ENCODE peak calls at places on chromosome 9, in eight cellular contexts. One of them, this sample, is unnamed.

GRCh38 chr9:74570879-74571512 is 73.9 kb downstream of the RORB start:
- DNase-seq in A549: peak
- DNase-seq in esophagus muscularis mucosa: no peak
- DNase-seq in tibial nerve: no peak
- DNase-seq in ovary: no peak
- DNase-seq in SK-N-SH: peak
- DNase-seq in stomach: no peak
- DNase-seq in HepG2: peak
- DNase-seq in this sample: no peak

GRCh38 chr9:72911816-72912215 is 41.0 kb downstream of the ALDH1A1 start:
- DNase-seq in A549: peak
- DNase-seq in esophagus muscularis mucosa: no peak
- DNase-seq in tibial nerve: no peak
- DNase-seq in ovary: no peak
- DNase-seq in SK-N-SH: no peak
- DNase-seq in stomach: no peak
- DNase-seq in HepG2: no peak
- DNase-seq in this sample: no peak

GRCh38 chr9:31136524-31136923 is 1247.9 kb upstream of the ACO1 start:
- DNase-seq in A549: no peak
- DNase-seq in esophagus muscularis mucosa: no peak
- DNase-seq in tibial nerve: no peak
- DNase-seq in ovary: no peak
- DNase-seq in SK-N-SH: no peak
- DNase-seq in stomach: no peak
- DNase-seq in HepG2: no peak
- DNase-seq in this sample: no peak

GRCh38 chr9:110864011-110864410 is 174.3 kb downstream of the LPAR1 start:
- DNase-seq in A549: no peak
- DNase-seq in esophagus muscularis mucosa: no peak
- DNase-seq in tibial nerve: no peak
- DNase-seq in ovary: no peak
- DNase-seq in SK-N-SH: no peak
- DNase-seq in stomach: no peak
- DNase-seq in HepG2: no peak
- DNase-seq in this sample: no peak

GRCh38 chr9:104494808-104495207 is 9.3 kb upstream of the OR13F1 start:
- DNase-seq in A549: peak
- DNase-seq in esophagus muscularis mucosa: no peak
- DNase-seq in tibial nerve: no peak
- DNase-seq in ovary: no peak
- DNase-seq in SK-N-SH: peak
- DNase-seq in stomach: no peak
- DNase-seq in HepG2: no peak
- DNase-seq in this sample: no peak

GRCh38 chr9:81032030-81032572 is 657.2 kb downstream of the TLE1 start:
- DNase-seq in A549: peak
- DNase-seq in esophagus muscularis mucosa: no peak
- DNase-seq in tibial nerve: no peak
- DNase-seq in ovary: no peak
- DNase-seq in SK-N-SH: no peak
- DNase-seq in stomach: no peak
- DNase-seq in HepG2: peak
- DNase-seq in this sample: no peak

GRCh38 chr9:109683521-109683920 is 96.5 kb upstream of the PALM2AKAP2 start:
- DNase-seq in A549: no peak
- DNase-seq in esophagus muscularis mucosa: no peak
- DNase-seq in tibial nerve: no peak
- DNase-seq in ovary: no peak
- DNase-seq in SK-N-SH: no peak
- DNase-seq in stomach: no peak
- DNase-seq in HepG2: no peak
- DNase-seq in this sample: no peak

GRCh38 chr9:108477538-108478006 is 378.2 kb downstream of the ACTL7B start:
- DNase-seq in A549: peak
- DNase-seq in esophagus muscularis mucosa: no peak
- DNase-seq in tibial nerve: no peak
- DNase-seq in ovary: no peak
- DNase-seq in SK-N-SH: no peak
- DNase-seq in stomach: no peak
- DNase-seq in HepG2: peak
- DNase-seq in this sample: peak

GRCh38 chr9:121750715-121751623 is 99.5 kb downstream of the DAB2IP start:
- DNase-seq in A549: no peak
- DNase-seq in esophagus muscularis mucosa: no peak
- DNase-seq in tibial nerve: no peak
- DNase-seq in ovary: no peak
- DNase-seq in SK-N-SH: peak
- DNase-seq in stomach: peak
- DNase-seq in HepG2: peak
- DNase-seq in this sample: no peak

GRCh38 chr9:13804532-13804931 is 509.4 kb downstream of the NFIB start:
- DNase-seq in A549: no peak
- DNase-seq in esophagus muscularis mucosa: peak
- DNase-seq in tibial nerve: no peak
- DNase-seq in ovary: no peak
- DNase-seq in SK-N-SH: no peak
- DNase-seq in stomach: no peak
- DNase-seq in HepG2: no peak
- DNase-seq in this sample: no peak

GRCh38 chr9:111633389-111633736 is 2.2 kb downstream of the DNAJC25 start:
- DNase-seq in A549: no peak
- DNase-seq in esophagus muscularis mucosa: no peak
- DNase-seq in tibial nerve: no peak
- DNase-seq in ovary: no peak
- DNase-seq in SK-N-SH: no peak
- DNase-seq in stomach: no peak
- DNase-seq in HepG2: no peak
- DNase-seq in this sample: no peak

GRCh38 chr9:108617661-108618060 is 238.1 kb downstream of the ACTL7B start:
- DNase-seq in A549: no peak
- DNase-seq in esophagus muscularis mucosa: no peak
- DNase-seq in tibial nerve: no peak
- DNase-seq in ovary: no peak
- DNase-seq in SK-N-SH: no peak
- DNase-seq in stomach: no peak
- DNase-seq in HepG2: no peak
- DNase-seq in this sample: no peak

GRCh38 chr9:20729545-20729944 is 45.5 kb downstream of the FOCAD start:
- DNase-seq in A549: no peak
- DNase-seq in esophagus muscularis mucosa: no peak
- DNase-seq in tibial nerve: no peak
- DNase-seq in ovary: no peak
- DNase-seq in SK-N-SH: no peak
- DNase-seq in stomach: no peak
- DNase-seq in HepG2: no peak
- DNase-seq in this sample: no peak

GRCh38 chr9:2857564-2858198 is 13.8 kb upstream of the PUM3 start:
- DNase-seq in A549: peak
- DNase-seq in esophagus muscularis mucosa: peak
- DNase-seq in tibial nerve: peak
- DNase-seq in ovary: peak
- DNase-seq in SK-N-SH: peak
- DNase-seq in stomach: peak
- DNase-seq in HepG2: peak
- DNase-seq in this sample: peak

GRCh38 chr9:18739641-18740318 is 265.8 kb downstream of the ADAMTSL1 start:
- DNase-seq in A549: no peak
- DNase-seq in esophagus muscularis mucosa: no peak
- DNase-seq in tibial nerve: no peak
- DNase-seq in ovary: no peak
- DNase-seq in SK-N-SH: no peak
- DNase-seq in stomach: no peak
- DNase-seq in HepG2: no peak
- DNase-seq in this sample: no peak

GRCh38 chr9:88757406-88758010 is 222.5 kb downstream of the NXNL2 start:
- DNase-seq in A549: no peak
- DNase-seq in esophagus muscularis mucosa: peak
- DNase-seq in tibial nerve: no peak
- DNase-seq in ovary: no peak
- DNase-seq in SK-N-SH: peak
- DNase-seq in stomach: no peak
- DNase-seq in HepG2: no peak
- DNase-seq in this sample: no peak

GRCh38 chr9:80485420-80485819 is 913.7 kb downstream of the TLE4 start:
- DNase-seq in A549: no peak
- DNase-seq in esophagus muscularis mucosa: no peak
- DNase-seq in tibial nerve: no peak
- DNase-seq in ovary: no peak
- DNase-seq in SK-N-SH: no peak
- DNase-seq in stomach: no peak
- DNase-seq in HepG2: no peak
- DNase-seq in this sample: no peak

GRCh38 chr9:110919609-110920008 is 118.7 kb downstream of the LPAR1 start:
- DNase-seq in A549: peak
- DNase-seq in esophagus muscularis mucosa: peak
- DNase-seq in tibial nerve: no peak
- DNase-seq in ovary: no peak
- DNase-seq in SK-N-SH: no peak
- DNase-seq in stomach: no peak
- DNase-seq in HepG2: no peak
- DNase-seq in this sample: no peak

GRCh38 chr9:106228861-106229260 is 534.5 kb downstream of the TMEM38B start:
- DNase-seq in A549: no peak
- DNase-seq in esophagus muscularis mucosa: no peak
- DNase-seq in tibial nerve: no peak
- DNase-seq in ovary: no peak
- DNase-seq in SK-N-SH: no peak
- DNase-seq in stomach: no peak
- DNase-seq in HepG2: no peak
- DNase-seq in this sample: no peak

GRCh38 chr9:89553451-89554020 is 51.3 kb upstream of the GADD45G start:
- DNase-seq in A549: no peak
- DNase-seq in esophagus muscularis mucosa: no peak
- DNase-seq in tibial nerve: no peak
- DNase-seq in ovary: no peak
- DNase-seq in SK-N-SH: no peak
- DNase-seq in stomach: no peak
- DNase-seq in HepG2: no peak
- DNase-seq in this sample: no peak

GRCh38 chr9:3191715-3192114 is 334.1 kb downstream of the RFX3 start:
- DNase-seq in A549: no peak
- DNase-seq in esophagus muscularis mucosa: peak
- DNase-seq in tibial nerve: no peak
- DNase-seq in ovary: no peak
- DNase-seq in SK-N-SH: no peak
- DNase-seq in stomach: no peak
- DNase-seq in HepG2: no peak
- DNase-seq in this sample: no peak

GRCh38 chr9:132090771-132091170 is 11.1 kb upstream of the MED27 start:
- DNase-seq in A549: no peak
- DNase-seq in esophagus muscularis mucosa: no peak
- DNase-seq in tibial nerve: no peak
- DNase-seq in ovary: no peak
- DNase-seq in SK-N-SH: no peak
- DNase-seq in stomach: no peak
- DNase-seq in HepG2: no peak
- DNase-seq in this sample: no peak

GRCh38 chr9:13952906-13953305 is 361.0 kb downstream of the NFIB start:
- DNase-seq in A549: no peak
- DNase-seq in esophagus muscularis mucosa: no peak
- DNase-seq in tibial nerve: no peak
- DNase-seq in ovary: no peak
- DNase-seq in SK-N-SH: no peak
- DNase-seq in stomach: no peak
- DNase-seq in HepG2: no peak
- DNase-seq in this sample: no peak

GRCh38 chr9:29793970-29794369 is 2220.7 kb upstream of the C9orf72 start:
- DNase-seq in A549: no peak
- DNase-seq in esophagus muscularis mucosa: no peak
- DNase-seq in tibial nerve: no peak
- DNase-seq in ovary: no peak
- DNase-seq in SK-N-SH: no peak
- DNase-seq in stomach: no peak
- DNase-seq in HepG2: no peak
- DNase-seq in this sample: no peak
- TF ChIP-seq EP300 in A549: no peak
- TF ChIP-seq EP300 in esophagus muscularis mucosa: no peak
- TF ChIP-seq EP300 in tibial nerve: no peak
- TF ChIP-seq EP300 in ovary: no peak
- TF ChIP-seq EP300 in SK-N-SH: no peak
- TF ChIP-seq EP300 in stomach: no peak
- TF ChIP-seq EP300 in HepG2: no peak
- TF ChIP-seq EP300 in this sample: no peak

GRCh38 chr9:114735732-114736131 is 53.7 kb upstream of the TEX48 start:
- DNase-seq in A549: no peak
- DNase-seq in esophagus muscularis mucosa: no peak
- DNase-seq in tibial nerve: no peak
- DNase-seq in ovary: no peak
- DNase-seq in SK-N-SH: no peak
- DNase-seq in stomach: no peak
- DNase-seq in HepG2: no peak
- DNase-seq in this sample: no peak
- TF ChIP-seq EP300 in A549: no peak
- TF ChIP-seq EP300 in esophagus muscularis mucosa: no peak
- TF ChIP-seq EP300 in tibial nerve: no peak
- TF ChIP-seq EP300 in ovary: no peak
- TF ChIP-seq EP300 in SK-N-SH: peak
- TF ChIP-seq EP300 in stomach: no peak
- TF ChIP-seq EP300 in HepG2: no peak
- TF ChIP-seq EP300 in this sample: no peak

GRCh38 chr9:35555881-35556280 is 49.2 kb upstream of the TESK1 start:
- DNase-seq in A549: no peak
- DNase-seq in esophagus muscularis mucosa: no peak
- DNase-seq in tibial nerve: no peak
- DNase-seq in ovary: no peak
- DNase-seq in SK-N-SH: no peak
- DNase-seq in stomach: no peak
- DNase-seq in HepG2: no peak
- DNase-seq in this sample: no peak

GRCh38 chr9:35552837-35553236 is 52.2 kb upstream of the TESK1 start:
- DNase-seq in A549: no peak
- DNase-seq in esophagus muscularis mucosa: no peak
- DNase-seq in tibial nerve: no peak
- DNase-seq in ovary: no peak
- DNase-seq in SK-N-SH: no peak
- DNase-seq in stomach: no peak
- DNase-seq in HepG2: no peak
- DNase-seq in this sample: no peak

GRCh38 chr9:35552376-35552775 is 52.7 kb upstream of the TESK1 start:
- DNase-seq in A549: no peak
- DNase-seq in esophagus muscularis mucosa: no peak
- DNase-seq in tibial nerve: no peak
- DNase-seq in ovary: no peak
- DNase-seq in SK-N-SH: no peak
- DNase-seq in stomach: no peak
- DNase-seq in HepG2: no peak
- DNase-seq in this sample: no peak

GRCh38 chr9:35555246-35555701 is 49.8 kb upstream of the TESK1 start:
- DNase-seq in A549: no peak
- DNase-seq in esophagus muscularis mucosa: no peak
- DNase-seq in tibial nerve: no peak
- DNase-seq in ovary: no peak
- DNase-seq in SK-N-SH: no peak
- DNase-seq in stomach: no peak
- DNase-seq in HepG2: no peak
- DNase-seq in this sample: no peak

GRCh38 chr9:35553670-35554543 is 51.2 kb upstream of the TESK1 start:
- DNase-seq in A549: peak
- DNase-seq in esophagus muscularis mucosa: no peak
- DNase-seq in tibial nerve: no peak
- DNase-seq in ovary: peak
- DNase-seq in SK-N-SH: peak
- DNase-seq in stomach: peak
- DNase-seq in HepG2: peak
- DNase-seq in this sample: peak
- TF ChIP-seq EP300 in A549: no peak
- TF ChIP-seq EP300 in esophagus muscularis mucosa: no peak
- TF ChIP-seq EP300 in tibial nerve: no peak
- TF ChIP-seq EP300 in ovary: no peak
- TF ChIP-seq EP300 in SK-N-SH: no peak
- TF ChIP-seq EP300 in stomach: no peak
- TF ChIP-seq EP300 in HepG2: no peak
- TF ChIP-seq EP300 in this sample: no peak

GRCh38 chr9:133375116-133375723 is 640 bp downstream of the SURF4 start:
- DNase-seq in A549: peak
- DNase-seq in esophagus muscularis mucosa: no peak
- DNase-seq in tibial nerve: no peak
- DNase-seq in ovary: no peak
- DNase-seq in SK-N-SH: peak
- DNase-seq in stomach: peak
- DNase-seq in HepG2: peak
- DNase-seq in this sample: peak
- TF ChIP-seq EP300 in A549: no peak
- TF ChIP-seq EP300 in esophagus muscularis mucosa: no peak
- TF ChIP-seq EP300 in tibial nerve: no peak
- TF ChIP-seq EP300 in ovary: no peak
- TF ChIP-seq EP300 in SK-N-SH: no peak
- TF ChIP-seq EP300 in stomach: no peak
- TF ChIP-seq EP300 in HepG2: peak
- TF ChIP-seq EP300 in this sample: no peak

This sample was measured in transverse colon.